ENCODE peak calls at places on chromosomes 11 and 22, in seven cellular contexts. E is ACHN; L is H7; W is NCI-H460; Q is uterus; V is right lobe of liver; M is stimulated activated naive CD4-positive, alpha-beta T cell. I is an unnamed sample.

GRCh38 chr11:45413156-45413833 is 127.2 kb upstream of the SYT13 start:
- DNase-seq in E (no peak), L (no peak), W (no peak), Q (no peak), V (no peak), M (no peak), I (no peak)

GRCh38 chr22:39117585-39118191 is 20.6 kb downstream of the APOBEC3H start:
- DNase-seq in E (peak), L (peak), W (peak), Q (no peak), V (peak), M (peak), I (no peak)

GRCh38 chr11:4146070-4146764 is 51.6 kb downstream of the RRM1 start:
- DNase-seq in E (no peak), L (no peak), W (no peak), Q (no peak), V (no peak), M (no peak), I (no peak)

GRCh38 chr22:26536762-26537134 is 24.5 kb upstream of the TFIP11 start:
- DNase-seq in E (no peak), L (no peak), W (no peak), Q (no peak), V (no peak), M (no peak), I (no peak)

GRCh38 chr11:46380340-46381045 is 976 bp upstream of the MDK start:
- DNase-seq in E (peak), L (peak), W (no peak), Q (peak), V (peak), M (peak), I (no peak)

GRCh38 chr22:50523806-50524663 is 1.4 kb downstream of the SCO2 start:
- DNase-seq in E (no peak), L (peak), W (no peak), Q (no peak), V (no peak), M (no peak), I (peak)

GRCh38 chr11:123111465-123111864 is 49.5 kb upstream of the HSPA8 start:
- DNase-seq in E (peak), L (peak), W (peak), Q (no peak), V (no peak), M (peak), I (no peak)

GRCh38 chr22:21669026-21669425 is 3.2 kb downstream of the PPIL2 start:
- DNase-seq in E (no peak), L (no peak), W (no peak), Q (no peak), V (no peak), M (no peak), I (no peak)

GRCh38 chr22:50293441-50294318 is 13.8 kb downstream of the PLXNB2 start:
- DNase-seq in E (peak), L (peak), W (no peak), Q (peak), V (peak), M (no peak), I (peak)

GRCh38 chr11:6635082-6635932 is 16.1 kb upstream of the TPP1 start:
- DNase-seq in E (no peak), L (no peak), W (no peak), Q (peak), V (peak), M (no peak), I (no peak)

GRCh38 chr11:32006799-32007388 is 84.0 kb upstream of the RCN1 start:
- DNase-seq in E (peak), L (peak), W (peak), Q (no peak), V (no peak), M (no peak), I (no peak)

GRCh38 chr11:117443269-117444186 is 115.9 kb downstream of the CEP164 start:
- DNase-seq in E (peak), L (peak), W (peak), Q (peak), V (no peak), M (no peak), I (peak)

GRCh38 chr11:62574363-62575057 is 819 bp upstream of the EEF1G start:
- DNase-seq in E (no peak), L (peak), W (no peak), Q (peak), V (peak), M (peak), I (no peak)

GRCh38 chr11:19679952-19680823 is 32.4 kb upstream of the NAV2 start:
- DNase-seq in E (peak), L (peak), W (peak), Q (peak), V (peak), M (no peak), I (peak)

GRCh38 chr22:36027960-36028645 is 521 bp downstream of the RBFOX2 start:
- DNase-seq in E (no peak), L (peak), W (no peak), Q (no peak), V (no peak), M (no peak), I (no peak)

I was measured in ureter.